ENCODE peak calls at places on chromosomes 16 and 17, in five cellular contexts. One of them, this sample, is unnamed.

GRCh38 chr17:31722251-31723056 is 136.6 kb downstream of the COPRS start:
- DNase-seq in heart right ventricle: peak
- DNase-seq in OCI-LY7: no peak
- DNase-seq in foreskin fibroblast: no peak
- DNase-seq in fibroblast of pulmonary artery: peak
- DNase-seq in this sample: no peak

GRCh38 chr16:1651055-1651454 is 27.0 kb upstream of the JPT2 start:
- DNase-seq in foreskin fibroblast: no peak
- DNase-seq in heart right ventricle: no peak
- DNase-seq in fibroblast of pulmonary artery: peak
- DNase-seq in OCI-LY7: no peak
- DNase-seq in this sample: no peak

GRCh38 chr16:50696575-50697420 is 3.4 kb downstream of the NOD2 start:
- DNase-seq in foreskin fibroblast: peak
- DNase-seq in heart right ventricle: peak
- DNase-seq in fibroblast of pulmonary artery: peak
- DNase-seq in OCI-LY7: no peak
- DNase-seq in this sample: no peak

GRCh38 chr17:48545539-48545938 is 630 bp upstream of the HOXB2 start:
- DNase-seq in heart right ventricle: no peak
- DNase-seq in fibroblast of pulmonary artery: no peak
- DNase-seq in OCI-LY7: no peak
- DNase-seq in foreskin fibroblast: no peak
- DNase-seq in this sample: no peak

GRCh38 chr16:11994187-11995119 is 17.9 kb downstream of the SNX29 start:
- DNase-seq in fibroblast of pulmonary artery: no peak
- DNase-seq in foreskin fibroblast: peak
- DNase-seq in heart right ventricle: no peak
- DNase-seq in OCI-LY7: no peak
- DNase-seq in this sample: no peak

GRCh38 chr17:79670537-79671386 is 59.9 kb upstream of the RBFOX3 start:
- DNase-seq in fibroblast of pulmonary artery: no peak
- DNase-seq in foreskin fibroblast: peak
- DNase-seq in heart right ventricle: no peak
- DNase-seq in OCI-LY7: no peak
- DNase-seq in this sample: no peak

GRCh38 chr17:48791128-48792032 is 25.6 kb downstream of the TTLL6 start:
- DNase-seq in fibroblast of pulmonary artery: peak
- DNase-seq in foreskin fibroblast: peak
- DNase-seq in heart right ventricle: peak
- DNase-seq in OCI-LY7: peak
- DNase-seq in this sample: peak

GRCh38 chr17:59565959-59566324 is 532 bp downstream of the DHX40 start:
- DNase-seq in fibroblast of pulmonary artery: peak
- DNase-seq in foreskin fibroblast: peak
- DNase-seq in OCI-LY7: peak
- DNase-seq in heart right ventricle: peak
- DNase-seq in this sample: peak

GRCh38 chr17:31525801-31526549 is 134.5 kb downstream of the RAB11FIP4 start:
- DNase-seq in OCI-LY7: peak
- DNase-seq in fibroblast of pulmonary artery: no peak
- DNase-seq in heart right ventricle: no peak
- DNase-seq in foreskin fibroblast: no peak
- DNase-seq in this sample: no peak

GRCh38 chr16:19182487-19182886 is 14.4 kb downstream of the SYT17 start:
- DNase-seq in OCI-LY7: no peak
- DNase-seq in foreskin fibroblast: no peak
- DNase-seq in fibroblast of pulmonary artery: no peak
- DNase-seq in heart right ventricle: no peak
- DNase-seq in this sample: no peak

GRCh38 chr17:49715717-49716279 is 8.0 kb upstream of the SLC35B1 start:
- DNase-seq in OCI-LY7: no peak
- DNase-seq in fibroblast of pulmonary artery: no peak
- DNase-seq in heart right ventricle: no peak
- DNase-seq in foreskin fibroblast: no peak
- DNase-seq in this sample: no peak

GRCh38 chr16:75073551-75074414 is 42.8 kb downstream of the LDHD start:
- DNase-seq in heart right ventricle: no peak
- DNase-seq in OCI-LY7: no peak
- DNase-seq in fibroblast of pulmonary artery: no peak
- DNase-seq in foreskin fibroblast: no peak
- DNase-seq in this sample: no peak

GRCh38 chr16:27690604-27691003 is 140.7 kb downstream of the KATNIP start:
- DNase-seq in heart right ventricle: no peak
- DNase-seq in fibroblast of pulmonary artery: peak
- DNase-seq in foreskin fibroblast: no peak
- DNase-seq in OCI-LY7: peak
- DNase-seq in this sample: no peak

GRCh38 chr17:57622886-57623433 is 122.1 kb downstream of the CCDC182 start:
- DNase-seq in fibroblast of pulmonary artery: peak
- DNase-seq in heart right ventricle: no peak
- DNase-seq in foreskin fibroblast: peak
- DNase-seq in OCI-LY7: peak
- DNase-seq in this sample: no peak

GRCh38 chr16:70800306-70800705 is 652 bp downstream of the VAC14 start:
- DNase-seq in foreskin fibroblast: no peak
- DNase-seq in heart right ventricle: no peak
- DNase-seq in OCI-LY7: peak
- DNase-seq in fibroblast of pulmonary artery: no peak
- DNase-seq in this sample: no peak

GRCh38 chr16:65406076-65406475 is 284.2 kb upstream of the CDH11 start:
- DNase-seq in foreskin fibroblast: no peak
- DNase-seq in heart right ventricle: no peak
- DNase-seq in OCI-LY7: no peak
- DNase-seq in fibroblast of pulmonary artery: no peak
- DNase-seq in this sample: no peak

GRCh38 chr17:57868007-57868774 is 18.3 kb upstream of the MRPS23 start:
- DNase-seq in foreskin fibroblast: peak
- DNase-seq in heart right ventricle: peak
- DNase-seq in OCI-LY7: peak
- DNase-seq in fibroblast of pulmonary artery: peak
- DNase-seq in this sample: peak

GRCh38 chr16:84040206-84040822 is 2.3 kb downstream of the SLC38A8 start:
- DNase-seq in fibroblast of pulmonary artery: no peak
- DNase-seq in foreskin fibroblast: no peak
- DNase-seq in OCI-LY7: no peak
- DNase-seq in heart right ventricle: no peak
- DNase-seq in this sample: no peak
- H3K4me3 ChIP-seq in fibroblast of pulmonary artery: no peak
- H3K4me3 ChIP-seq in foreskin fibroblast: no peak
- H3K4me3 ChIP-seq in OCI-LY7: no peak
- H3K4me3 ChIP-seq in heart right ventricle: no peak
- H3K4me3 ChIP-seq in this sample: no peak

DNA sequence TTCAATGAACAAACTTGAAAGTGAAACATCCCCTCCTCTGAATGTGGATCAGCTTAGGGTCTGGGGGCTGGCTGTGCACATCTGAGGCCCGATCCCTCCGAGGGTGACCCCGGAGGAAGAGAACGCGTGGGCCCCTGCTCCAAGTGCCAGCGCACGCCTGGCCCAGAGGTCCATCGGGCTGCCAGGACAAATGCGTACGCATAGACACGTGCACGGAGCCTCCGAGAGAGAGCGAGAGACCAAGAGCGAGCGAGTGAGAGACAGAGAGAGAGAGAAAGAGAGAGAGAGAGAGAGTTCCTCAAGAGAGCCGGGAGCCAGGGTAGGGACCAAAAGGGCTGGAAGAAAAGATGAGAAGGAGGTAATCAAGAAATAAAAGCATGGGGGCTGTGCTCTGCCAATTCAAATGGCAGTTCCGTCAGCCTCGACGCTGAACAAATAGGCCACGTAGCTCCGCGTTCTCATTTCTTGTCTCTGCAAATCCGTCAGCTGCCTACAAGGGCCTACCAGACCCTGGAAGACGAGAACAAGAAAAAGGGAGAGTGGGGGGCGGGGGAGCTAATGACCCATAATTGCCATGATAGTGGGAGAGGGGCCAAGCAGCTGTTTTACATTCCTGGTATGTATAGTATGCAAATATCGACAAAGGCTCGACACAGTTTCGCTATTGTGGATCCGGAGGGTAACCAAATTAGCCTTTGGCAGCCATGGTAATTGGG is 435.3 kb upstream of the ZFHX3 start:
- DNase-seq in OCI-LY7: no peak
- DNase-seq in foreskin fibroblast: no peak
- DNase-seq in fibroblast of pulmonary artery: no peak
- DNase-seq in heart right ventricle: no peak
- DNase-seq in this sample: no peak
- H3K4me3 ChIP-seq in OCI-LY7: no peak
- H3K4me3 ChIP-seq in foreskin fibroblast: no peak
- H3K4me3 ChIP-seq in fibroblast of pulmonary artery: no peak
- H3K4me3 ChIP-seq in heart right ventricle: no peak
- H3K4me3 ChIP-seq in this sample: no peak

DNA sequence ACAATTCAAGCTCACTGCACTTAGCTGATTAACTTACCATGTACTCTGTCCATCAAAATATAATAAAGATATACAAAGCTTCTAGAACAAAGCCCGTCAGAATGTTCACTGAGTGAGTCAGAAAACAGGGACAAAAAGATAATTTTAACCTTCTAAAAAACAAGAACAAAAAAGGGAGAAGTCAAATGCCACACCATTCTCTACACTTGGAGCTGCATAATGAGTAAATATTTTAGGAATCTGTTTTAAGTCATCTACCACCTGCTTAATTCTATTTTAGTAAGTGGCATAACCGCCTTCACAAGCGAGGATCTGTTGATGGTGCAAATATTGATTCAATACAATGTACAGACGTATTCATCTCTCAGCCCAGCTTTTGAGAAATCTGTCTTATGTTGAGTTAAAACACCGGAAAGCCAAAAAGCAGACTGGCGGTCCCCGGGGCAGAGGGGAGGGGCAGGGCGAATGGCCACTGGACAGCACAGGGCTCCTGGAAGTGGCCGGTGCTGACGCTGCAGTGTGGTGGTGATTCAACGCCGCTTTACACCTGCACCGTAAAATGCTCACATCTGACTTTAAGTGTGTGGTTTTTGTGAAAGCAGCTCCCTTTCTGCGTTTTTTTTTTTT is 20.1 kb downstream of the RAB40B start:
- DNase-seq in heart right ventricle: no peak
- DNase-seq in fibroblast of pulmonary artery: no peak
- DNase-seq in foreskin fibroblast: no peak
- DNase-seq in OCI-LY7: peak
- DNase-seq in this sample: no peak
- H3K4me3 ChIP-seq in heart right ventricle: no peak
- H3K4me3 ChIP-seq in fibroblast of pulmonary artery: no peak
- H3K4me3 ChIP-seq in foreskin fibroblast: no peak
- H3K4me3 ChIP-seq in OCI-LY7: peak
- H3K4me3 ChIP-seq in this sample: no peak

GRCh38 chr16:66405057-66405783 is 21.9 kb upstream of the BEAN1 start:
- DNase-seq in OCI-LY7: no peak
- DNase-seq in foreskin fibroblast: no peak
- DNase-seq in heart right ventricle: no peak
- DNase-seq in fibroblast of pulmonary artery: no peak
- DNase-seq in this sample: no peak

GRCh38 chr16:66412182-66412581 is 14.9 kb upstream of the BEAN1 start:
- DNase-seq in OCI-LY7: no peak
- DNase-seq in heart right ventricle: no peak
- DNase-seq in foreskin fibroblast: no peak
- DNase-seq in fibroblast of pulmonary artery: no peak
- DNase-seq in this sample: no peak

GRCh38 chr16:66408181-66409048 is 18.7 kb upstream of the BEAN1 start:
- DNase-seq in fibroblast of pulmonary artery: peak
- DNase-seq in OCI-LY7: peak
- DNase-seq in foreskin fibroblast: peak
- DNase-seq in heart right ventricle: no peak
- DNase-seq in this sample: peak

GRCh38 chr16:66406534-66407368 is 20.3 kb upstream of the BEAN1 start:
- DNase-seq in OCI-LY7: peak
- DNase-seq in fibroblast of pulmonary artery: peak
- DNase-seq in foreskin fibroblast: no peak
- DNase-seq in heart right ventricle: peak
- DNase-seq in this sample: no peak

DNA sequence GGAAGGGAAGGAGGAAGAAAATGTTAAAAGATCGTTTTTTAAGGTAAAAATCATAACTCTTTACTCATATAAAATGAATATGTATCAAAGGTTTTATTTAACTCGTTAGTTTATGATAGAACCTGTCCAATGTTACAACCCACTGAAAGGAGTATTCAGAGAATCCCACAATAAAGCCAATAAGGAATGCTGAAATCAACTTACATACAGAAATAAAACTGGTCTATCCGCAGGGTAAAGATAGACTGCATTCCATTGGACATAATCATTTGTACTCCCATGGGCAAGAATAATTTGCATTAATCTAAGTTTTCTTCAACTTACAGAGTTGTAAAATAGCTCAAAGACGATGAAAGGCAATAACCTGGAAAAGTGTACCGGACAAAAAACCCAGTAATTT is 17.9 kb upstream of the BEAN1 start:
- DNase-seq in fibroblast of pulmonary artery: peak
- DNase-seq in foreskin fibroblast: no peak
- DNase-seq in heart right ventricle: no peak
- DNase-seq in OCI-LY7: no peak
- DNase-seq in this sample: no peak
- H3K4me3 ChIP-seq in fibroblast of pulmonary artery: peak
- H3K4me3 ChIP-seq in foreskin fibroblast: no peak
- H3K4me3 ChIP-seq in heart right ventricle: no peak
- H3K4me3 ChIP-seq in OCI-LY7: no peak
- H3K4me3 ChIP-seq in this sample: no peak